ENCODE peak calls at places on chromosomes 3 and 15, in ten cellular contexts. S, T, P, C, J, G, W, Q, A and U are unnamed samples.

GRCh38 chr3:61650276-61650675 is 88.9 kb downstream of the PTPRG start:
- DNase-seq in S (no peak), T (peak; percentile 73), P (no peak), C (no peak), J (no peak), G (peak; percentile 31), W (no peak), Q (no peak), A (peak; percentile 1), U (no peak)

GRCh38 chr3:104425416-104425815 is 941.3 kb upstream of the ALCAM start:
- DNase-seq in S (no peak), T (no peak), P (no peak), C (no peak), J (no peak), G (no peak), W (no peak), Q (no peak), A (no peak), U (no peak)

GRCh38 chr15:66842710-66843441 is 140.8 kb downstream of the SMAD6 start:
- DNase-seq in S (no peak), T (peak; percentile 73), P (peak; percentile 62), C (peak; percentile 91), J (no peak), G (peak; percentile 83), W (peak; percentile 80), Q (no peak), A (peak; percentile 71), U (no peak)

GRCh38 chr3:134625885-134626741 is 24.7 kb downstream of the KY start:
- DNase-seq in S (no peak), T (no peak), P (no peak), C (no peak), J (no peak), G (no peak), W (no peak), Q (no peak), A (no peak), U (no peak)

GRCh38 chr3:69433938-69434263 is 48.0 kb upstream of the FRMD4B start:
- DNase-seq in S (no peak), T (no peak), P (no peak), C (no peak), J (no peak), G (no peak), W (no peak), Q (no peak), A (no peak), U (no peak)

GRCh38 chr15:71773206-71773859 is 37.0 kb upstream of the NR2E3 start:
- DNase-seq in S (no peak), T (no peak), P (no peak), C (no peak), J (no peak), G (no peak), W (no peak), Q (no peak), A (no peak), U (no peak)

GRCh38 chr3:148214695-148215094 is 483.0 kb upstream of the AGTR1 start:
- DNase-seq in S (no peak), T (no peak), P (no peak), C (no peak), J (no peak), G (no peak), W (no peak), Q (no peak), A (no peak), U (no peak)

GRCh38 chr3:19811689-19812088 is 122.3 kb downstream of the EFHB start:
- DNase-seq in S (no peak), T (no peak), P (no peak), C (no peak), J (no peak), G (no peak), W (no peak), Q (no peak), A (no peak), U (no peak)

GRCh38 chr3:133943639-133944131 is 48.0 kb upstream of the RAB6B start:
- DNase-seq in S (no peak), T (peak; percentile 98), P (no peak), C (no peak), J (no peak), G (no peak), W (no peak), Q (no peak), A (no peak), U (no peak)